ENCODE peak calls at places on chromosomes 2 and 18, in four cellular contexts. R is choroid plexus epithelial cell, N is neural progenitor cell, E is HepG2. M is an unnamed sample.

GRCh38 chr18:79687806-79688205 is 8.2 kb downstream of the CTDP1 start:
- DNase-seq in R (peak), N (no peak), E (no peak), M (no peak)

GRCh38 chr2:234275515-234275914 is 221.4 kb downstream of the ARL4C start:
- DNase-seq in R (no peak), N (peak), E (no peak), M (no peak)

GRCh38 chr2:173749315-173749714 is 215.9 kb downstream of the SP3 start:
- DNase-seq in R (peak), N (peak), E (peak), M (no peak)

GRCh38 chr2:234564719-234565118 is 67.8 kb upstream of the ARL4C start:
- DNase-seq in R (peak), N (no peak), E (no peak), M (no peak)

GRCh38 chr18:34650121-34650545 is 60.0 kb upstream of the DTNA start:
- DNase-seq in R (peak), N (no peak), E (no peak), M (no peak)

GRCh38 chr2:26692814-26693286 is 328 bp downstream of the KCNK3 start:
- DNase-seq in R (peak), N (no peak), E (no peak), M (no peak)

GRCh38 chr2:73956211-73956865 is 28.4 kb upstream of the TET3 start:
- DNase-seq in R (no peak), N (no peak), E (no peak), M (no peak)

GRCh38 chr18:30987479-30988241 is 54.9 kb downstream of the DSC3 start:
- DNase-seq in R (no peak), N (no peak), E (no peak), M (peak)

GRCh38 chr2:75606851-75607798 is 39.5 kb upstream of the MRPL19 start:
- DNase-seq in R (no peak), N (no peak), E (no peak), M (no peak)

GRCh38 chr18:45920367-45920766 is 46.8 kb downstream of the EPG5 start:
- DNase-seq in R (peak), N (no peak), E (no peak), M (peak)

GRCh38 chr18:13407484-13407883 is 188.9 kb downstream of the LDLRAD4 start:
- DNase-seq in R (no peak), N (no peak), E (no peak), M (no peak)

GRCh38 chr2:234771985-234772774 is 179.6 kb upstream of the SH3BP4 start:
- DNase-seq in R (peak), N (no peak), E (no peak), M (no peak)

GRCh38 chr18:79507076-79507545 is 111.4 kb downstream of the NFATC1 start:
- DNase-seq in R (peak), N (no peak), E (no peak), M (no peak)

GRCh38 chr2:226983891-226984290 is 148.0 kb downstream of the RHBDD1 start:
- DNase-seq in R (no peak), N (no peak), E (no peak), M (no peak)

GRCh38 chr2:102841107-102841840 is 79.4 kb downstream of the TMEM182 start:
- DNase-seq in R (peak), N (peak), E (peak), M (peak)

GRCh38 chr18:13223341-13224148 is 5.0 kb downstream of the LDLRAD4 start:
- DNase-seq in R (no peak), N (peak), E (no peak), M (no peak)

GRCh38 chr2:12587729-12588522 is 128.8 kb upstream of the TRIB2 start:
- DNase-seq in R (peak), N (no peak), E (no peak), M (peak)

GRCh38 chr2:129103922-129104878 is 785.5 kb upstream of the HS6ST1 start:
- DNase-seq in R (no peak), N (peak), E (no peak), M (no peak)

GRCh38 chr2:197827618-197828017 is 23.2 kb downstream of the PLCL1 start:
- DNase-seq in R (no peak), N (no peak), E (no peak), M (no peak)

GRCh38 chr2:8803658-8804379 is 33.6 kb downstream of the KIDINS220 start:
- DNase-seq in R (peak), N (no peak), E (peak), M (peak)

GRCh38 chr2:33426666-33427231 is 49.7 kb upstream of the RASGRP3 start:
- DNase-seq in R (peak), N (no peak), E (peak), M (no peak)

GRCh38 chr2:217756375-217757107 is 246.3 kb downstream of the TNS1 start:
- DNase-seq in R (peak), N (peak), E (peak), M (peak)

GRCh38 chr2:96642564-96643350 is at the start of gene FER1L5:
- DNase-seq in R (peak), N (peak), E (no peak), M (no peak)
- H3K4me3 ChIP-seq in R (peak), N (peak), E (no peak), M (no peak)

GRCh38 chr18:33440384-33441043 is at the start of gene CCDC178:
- DNase-seq in R (peak), N (peak), E (no peak), M (no peak)
- TF ChIP-seq CTCF in R (no peak), N (peak), E (no peak), M (no peak)

GRCh38 chr2:143121079-143121478 is 8.1 kb upstream of the ARHGAP15 start:
- DNase-seq in R (no peak), N (no peak), E (no peak), M (peak)
- H3K4me3 ChIP-seq in R (no peak), N (no peak), E (no peak), M (no peak)

DNA sequence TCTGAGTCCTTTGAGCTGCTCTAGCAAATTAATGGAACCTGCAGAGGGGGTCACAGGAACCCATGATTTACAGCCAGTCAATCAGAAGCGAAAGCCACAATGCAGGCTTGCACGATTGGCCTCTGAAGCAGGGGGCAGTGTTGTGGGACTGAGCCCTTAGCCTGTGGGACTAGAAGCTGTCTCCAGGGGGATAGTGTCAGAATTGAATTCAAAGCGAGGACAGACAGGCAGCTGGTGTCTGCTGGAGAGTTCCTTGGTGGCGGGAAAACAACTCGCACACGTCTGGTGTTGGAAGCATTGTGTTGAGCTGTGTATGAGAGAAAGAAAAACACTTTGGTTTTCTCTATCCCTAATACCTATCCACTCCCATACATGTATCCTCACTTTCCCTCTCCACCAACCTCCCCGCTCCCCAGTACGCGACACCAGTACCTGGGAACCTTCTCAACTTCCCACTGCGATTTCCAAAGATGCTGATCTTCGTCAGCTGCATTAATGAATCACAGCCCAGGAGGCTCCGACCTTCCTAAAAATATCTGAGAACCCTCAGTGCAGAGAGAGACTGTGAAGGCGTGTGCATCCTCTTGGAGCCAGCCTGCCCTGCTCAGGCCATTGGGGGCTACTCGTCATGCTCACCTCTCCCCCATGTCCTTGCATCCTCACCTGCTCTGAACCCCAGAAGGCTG is 88.2 kb downstream of the HS1BP3 start:
- DNase-seq in R (no peak), N (peak), E (peak), M (no peak)
- TF ChIP-seq CTCF in R (peak), N (peak), E (peak), M (no peak)

DNA sequence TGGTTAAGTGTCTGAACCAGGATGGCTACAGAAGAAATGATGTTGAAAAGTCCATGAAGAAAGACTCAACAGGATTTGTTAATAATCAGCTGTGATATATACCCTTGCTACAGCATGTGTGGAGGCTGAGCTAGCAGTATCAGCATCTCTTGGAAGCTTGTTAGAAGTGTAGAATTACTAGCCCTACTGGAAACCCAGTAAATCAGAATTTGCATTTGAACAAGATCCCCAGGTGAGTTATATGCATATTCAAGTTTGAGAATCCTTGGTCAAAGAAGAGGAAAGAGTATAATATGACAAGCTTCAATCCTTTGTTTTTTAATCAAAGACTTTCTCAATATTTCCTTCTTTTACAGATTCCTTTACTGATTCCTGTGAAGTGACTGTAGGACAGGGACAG is 109.0 kb upstream of the KCNJ3 start:
- DNase-seq in R (no peak), N (no peak), E (no peak), M (no peak)
- H3K4me3 ChIP-seq in R (no peak), N (no peak), E (no peak), M (no peak)

DNA sequence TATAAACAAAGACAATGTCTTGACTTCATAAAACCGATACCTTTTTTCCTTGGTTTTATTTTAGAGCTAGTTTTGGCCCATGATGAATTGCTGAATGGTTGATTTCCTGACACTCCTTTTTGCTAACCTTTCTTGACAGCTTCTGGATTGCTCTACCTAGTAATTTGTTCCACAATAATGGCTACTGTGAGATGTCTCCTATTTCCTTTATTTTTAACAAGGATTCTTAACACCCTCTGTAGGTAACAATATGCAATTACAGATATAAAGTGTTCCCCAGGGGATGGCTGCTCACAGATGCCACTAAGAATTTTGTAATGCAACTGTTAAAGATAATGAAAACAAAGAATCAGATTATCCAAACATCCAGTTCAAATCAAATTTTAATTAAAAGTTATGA is 100.8 kb upstream of the ATP5MC3 start:
- DNase-seq in R (peak), N (peak), E (peak), M (peak)
- TF ChIP-seq CTCF in R (peak), N (peak), E (peak), M (peak)

GRCh38 chr18:70296289-70296688 is 7.4 kb downstream of the SOCS6 start:
- DNase-seq in R (no peak), N (peak), E (peak), M (no peak)

GRCh38 chr18:70294471-70295191 is 5.8 kb downstream of the SOCS6 start:
- DNase-seq in R (no peak), N (peak), E (no peak), M (no peak)

GRCh38 chr18:70295633-70296188 is 6.9 kb downstream of the SOCS6 start:
- DNase-seq in R (no peak), N (no peak), E (no peak), M (no peak)

GRCh38 chr18:70296781-70297180 is 7.9 kb downstream of the SOCS6 start:
- DNase-seq in R (no peak), N (no peak), E (no peak), M (no peak)

DNA sequence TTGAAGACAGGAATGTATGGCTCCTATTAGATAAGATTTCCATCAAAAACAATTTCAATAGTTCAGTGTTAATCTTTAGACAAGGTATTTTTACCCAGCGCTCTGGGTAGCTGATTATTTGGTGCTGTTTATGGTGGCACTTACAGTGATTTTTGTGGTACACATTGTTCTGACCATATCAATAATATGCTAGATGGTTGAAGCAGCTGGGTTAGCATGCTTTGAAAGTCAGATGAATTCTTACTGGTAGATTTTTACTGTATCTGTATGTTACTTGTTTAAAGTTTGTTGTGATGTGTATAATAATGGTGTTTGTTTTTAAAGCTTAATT is 6.3 kb downstream of the SOCS6 start:
- DNase-seq in R (no peak), N (no peak), E (no peak), M (no peak)
- H3K4me3 ChIP-seq in R (no peak), N (no peak), E (no peak), M (no peak)